ENCODE peak calls at places on chromosomes 5 and 9, in nine cellular contexts. N, R, Y, M, E, K, A, J and B are unnamed samples.

GRCh38 chr9:110427497-110428104 is 89.9 kb upstream of the TXNDC8 start:
- DNase-seq in N (peak), R (peak), Y (no peak), M (peak), E (no peak), K (peak), A (no peak), J (peak), B (no peak)

GRCh38 chr9:88268886-88269285 is 119.4 kb upstream of the SPIN1 start:
- DNase-seq in N (no peak), R (no peak), Y (no peak), M (no peak), E (no peak), K (no peak), A (no peak), J (no peak), B (peak)

GRCh38 chr5:112682621-112683061 is 55.0 kb upstream of the APC start:
- DNase-seq in N (no peak), R (no peak), Y (peak), M (peak), E (no peak), K (no peak), A (no peak), J (no peak), B (peak)

GRCh38 chr5:133390416-133391155 is 221.8 kb downstream of the FSTL4 start:
- DNase-seq in N (no peak), R (no peak), Y (no peak), M (no peak), E (no peak), K (no peak), A (no peak), J (no peak), B (no peak)

GRCh38 chr9:95336281-95336680 is 18.8 kb upstream of the FANCC start:
- DNase-seq in N (no peak), R (no peak), Y (no peak), M (no peak), E (no peak), K (no peak), A (no peak), J (no peak), B (no peak)

GRCh38 chr9:105299190-105299854 is 54.9 kb downstream of the SLC44A1 start:
- DNase-seq in N (peak), R (no peak), Y (peak), M (peak), E (peak), K (peak), A (no peak), J (no peak), B (peak)

GRCh38 chr9:106277931-106278330 is 583.6 kb downstream of the TMEM38B start:
- DNase-seq in N (no peak), R (peak), Y (no peak), M (peak), E (no peak), K (no peak), A (no peak), J (no peak), B (no peak)

GRCh38 chr9:114475412-114476136 is 29.7 kb downstream of the WHRN start:
- DNase-seq in N (no peak), R (no peak), Y (no peak), M (no peak), E (no peak), K (no peak), A (no peak), J (no peak), B (no peak)

GRCh38 chr9:94949330-94949729 is 222.8 kb downstream of the AOPEP start:
- DNase-seq in N (no peak), R (no peak), Y (no peak), M (no peak), E (no peak), K (no peak), A (no peak), J (no peak), B (no peak)

GRCh38 chr5:133421394-133421793 is 190.9 kb downstream of the FSTL4 start:
- DNase-seq in N (no peak), R (peak), Y (no peak), M (peak), E (no peak), K (no peak), A (peak), J (no peak), B (no peak)

GRCh38 chr5:74536658-74537057 is 103.9 kb downstream of the ENC1 start:
- DNase-seq in N (no peak), R (no peak), Y (no peak), M (no peak), E (no peak), K (no peak), A (no peak), J (no peak), B (no peak)

GRCh38 chr5:74275204-74275992 is 365.1 kb downstream of the ENC1 start:
- DNase-seq in N (no peak), R (no peak), Y (peak), M (no peak), E (peak), K (no peak), A (no peak), J (no peak), B (no peak)

GRCh38 chr9:121699271-121700164 is 48.1 kb downstream of the DAB2IP start:
- DNase-seq in N (no peak), R (peak), Y (no peak), M (peak), E (no peak), K (no peak), A (peak), J (no peak), B (no peak)

GRCh38 chr9:18485691-18486090 is 11.7 kb downstream of the ADAMTSL1 start:
- DNase-seq in N (no peak), R (no peak), Y (no peak), M (peak), E (no peak), K (no peak), A (no peak), J (no peak), B (no peak)

GRCh38 chr9:129968690-129969485 is 74.1 kb downstream of the FNBP1 start:
- DNase-seq in N (peak), R (no peak), Y (peak), M (peak), E (peak), K (peak), A (no peak), J (no peak), B (peak)

GRCh38 chr9:1939466-1939865 is 75.7 kb upstream of the SMARCA2 start:
- DNase-seq in N (no peak), R (no peak), Y (no peak), M (no peak), E (no peak), K (no peak), A (no peak), J (no peak), B (no peak)

GRCh38 chr9:80698725-80699124 is 990.6 kb downstream of the TLE1 start:
- DNase-seq in N (no peak), R (no peak), Y (no peak), M (no peak), E (no peak), K (no peak), A (no peak), J (no peak), B (no peak)

GRCh38 chr5:133365326-133365725 is 247.0 kb downstream of the FSTL4 start:
- DNase-seq in N (no peak), R (peak), Y (no peak), M (no peak), E (no peak), K (no peak), A (no peak), J (no peak), B (no peak)

GRCh38 chr5:109352024-109352423 is 57.8 kb downstream of the PJA2 start:
- DNase-seq in N (no peak), R (peak), Y (no peak), M (no peak), E (no peak), K (no peak), A (no peak), J (no peak), B (no peak)

GRCh38 chr5:146034127-146034526 is 71.2 kb downstream of the PLAC8L1 start:
- DNase-seq in N (no peak), R (no peak), Y (no peak), M (no peak), E (no peak), K (no peak), A (no peak), J (no peak), B (no peak)